ENCODE peak calls at places on chromosomes 7 and 10, in seven cellular contexts. S is body of pancreas, J is chondrocyte, N is B cell, C is BE2C, O is breast epithelium, U is WERI-Rb-1. F is an unnamed sample.

GRCh38 chr7:7576344-7576743 is 9.7 kb downstream of the MIOS start:
- DNase-seq in U (peak), O (no peak), S (no peak), N (no peak), J (no peak), C (no peak), F (no peak)

GRCh38 chr10:105139363-105139762 is 498.3 kb downstream of the SORCS3 start:
- DNase-seq in S (peak), C (no peak), J (no peak), O (no peak), U (no peak), N (no peak), F (no peak)

GRCh38 chr10:5565205-5565545 is 40.4 kb downstream of the CALML3 start:
- DNase-seq in N (no peak), C (no peak), O (no peak), U (no peak), S (peak), J (peak), F (no peak)

GRCh38 chr10:36269222-36269621 is 627.1 kb upstream of the FZD8 start:
- DNase-seq in S (no peak), U (no peak), J (no peak), O (no peak), N (no peak), C (no peak), F (no peak)

GRCh38 chr10:54985732-54986131 is 184.7 kb upstream of the PCDH15 start:
- DNase-seq in J (no peak), C (no peak), U (no peak), O (no peak), N (no peak), S (no peak), F (no peak)

GRCh38 chr10:110527731-110528171 is 30.0 kb downstream of the DUSP5 start:
- DNase-seq in J (no peak), N (no peak), U (no peak), S (no peak), C (no peak), O (no peak), F (no peak)

GRCh38 chr10:48481385-48481784 is 123.5 kb downstream of the ARHGAP22 start:
- DNase-seq in J (no peak), C (no peak), U (no peak), N (no peak), S (no peak), O (no peak), F (no peak)

GRCh38 chr10:76040107-76040829 is 608.8 kb downstream of the LRMDA start:
- DNase-seq in U (peak), S (no peak), J (no peak), C (no peak), O (no peak), N (no peak), F (no peak)

GRCh38 chr10:62386401-62387320 is 12.5 kb downstream of the ZNF365 start:
- DNase-seq in U (no peak), O (no peak), S (no peak), C (no peak), J (no peak), N (no peak), F (no peak)

GRCh38 chr7:30778246-30779025 is 7.2 kb downstream of the MINDY4 start:
- DNase-seq in C (no peak), U (no peak), O (no peak), S (no peak), J (no peak), N (no peak), F (no peak)

GRCh38 chr7:70749831-70750230 is 382.1 kb upstream of the GALNT17 start:
- DNase-seq in S (no peak), J (no peak), O (no peak), U (no peak), N (no peak), C (no peak), F (no peak)

GRCh38 chr10:36574212-36574611 is 551.2 kb upstream of the ANKRD30A start:
- DNase-seq in U (no peak), C (no peak), O (peak), J (no peak), N (no peak), S (no peak), F (no peak)

GRCh38 chr7:102165136-102165535 is 121.5 kb upstream of the SH2B2 start:
- DNase-seq in J (no peak), S (no peak), N (no peak), C (no peak), O (no peak), U (no peak), F (no peak)

GRCh38 chr10:44278669-44279337 is 106.1 kb downstream of the CXCL12 start:
- DNase-seq in O (no peak), S (no peak), C (peak), J (no peak), N (no peak), U (no peak), F (no peak)

GRCh38 chr7:34155225-34155908 is 250.0 kb downstream of the BMPER start:
- DNase-seq in U (no peak), S (peak), O (no peak), J (no peak), C (no peak), N (no peak), F (no peak)

GRCh38 chr7:32336726-32337125 is 153.5 kb downstream of the LSM5 start:
- DNase-seq in C (no peak), O (no peak), J (no peak), S (no peak), U (no peak), N (no peak), F (no peak)

GRCh38 chr7:2520131-2520807 is 695 bp downstream of the LFNG start:
- DNase-seq in O (no peak), N (no peak), S (peak), J (no peak), U (peak), C (peak), F (no peak)
- TF ChIP-seq CTCF in O (no peak), N (no peak), S (no peak), J (peak), U (peak), C (peak), F (peak)

GRCh38 chr10:115829501-115830215 is 443.3 kb downstream of the GFRA1 start:
- DNase-seq in U (no peak), N (no peak), C (no peak), S (no peak), J (no peak), O (no peak), F (no peak)
- TF ChIP-seq CTCF in U (peak), N (no peak), C (no peak), S (no peak), J (peak), O (no peak), F (no peak)

GRCh38 chr10:71473671-71474599 is 77.2 kb downstream of the CDH23 start:
- DNase-seq in S (peak), J (peak), C (no peak), U (no peak), N (no peak), O (no peak), F (no peak)
- TF ChIP-seq CTCF in S (no peak), J (no peak), C (peak), U (peak), N (no peak), O (no peak), F (no peak)

DNA sequence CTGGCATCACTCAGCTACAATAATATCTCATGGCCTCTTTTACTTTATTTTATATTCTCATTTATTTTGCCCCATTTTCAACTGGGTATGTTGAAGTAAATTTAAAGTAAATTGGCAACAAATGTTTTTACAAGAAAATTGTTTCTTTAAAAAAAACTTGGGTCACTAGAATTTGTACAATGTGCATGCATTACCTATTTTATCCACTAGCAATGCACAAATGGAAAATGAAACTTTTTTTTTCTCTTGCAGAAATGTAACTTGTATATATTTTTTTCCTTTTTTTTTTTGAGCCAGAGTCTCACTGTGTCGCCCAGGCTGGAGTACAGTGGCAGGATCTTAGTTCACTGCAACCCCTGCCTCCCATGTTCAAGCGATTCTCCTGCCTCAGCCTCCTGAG is 10.3 kb upstream of the H2AZ2 start:
- DNase-seq in U (no peak), C (no peak), S (no peak), N (no peak), O (no peak), J (no peak), F (no peak)
- TF ChIP-seq CTCF in U (no peak), C (no peak), S (peak), N (peak), O (no peak), J (peak), F (peak)

GRCh38 chr10:1229116-1229515 is 172.9 kb downstream of the WDR37 start:
- DNase-seq in S (no peak), O (no peak), C (no peak), U (no peak), N (no peak), J (peak), F (no peak)

GRCh38 chr10:1228463-1228975 is 172.3 kb downstream of the WDR37 start:
- DNase-seq in U (no peak), N (no peak), S (no peak), J (peak), O (no peak), C (no peak), F (no peak)

GRCh38 chr10:1230138-1230537 is 174.0 kb downstream of the WDR37 start:
- DNase-seq in N (no peak), S (no peak), O (no peak), C (no peak), J (peak), U (no peak), F (no peak)

GRCh38 chr10:1229574-1229973 is 173.4 kb downstream of the WDR37 start:
- DNase-seq in J (no peak), C (no peak), S (no peak), N (no peak), U (no peak), O (no peak), F (no peak)

DNA sequence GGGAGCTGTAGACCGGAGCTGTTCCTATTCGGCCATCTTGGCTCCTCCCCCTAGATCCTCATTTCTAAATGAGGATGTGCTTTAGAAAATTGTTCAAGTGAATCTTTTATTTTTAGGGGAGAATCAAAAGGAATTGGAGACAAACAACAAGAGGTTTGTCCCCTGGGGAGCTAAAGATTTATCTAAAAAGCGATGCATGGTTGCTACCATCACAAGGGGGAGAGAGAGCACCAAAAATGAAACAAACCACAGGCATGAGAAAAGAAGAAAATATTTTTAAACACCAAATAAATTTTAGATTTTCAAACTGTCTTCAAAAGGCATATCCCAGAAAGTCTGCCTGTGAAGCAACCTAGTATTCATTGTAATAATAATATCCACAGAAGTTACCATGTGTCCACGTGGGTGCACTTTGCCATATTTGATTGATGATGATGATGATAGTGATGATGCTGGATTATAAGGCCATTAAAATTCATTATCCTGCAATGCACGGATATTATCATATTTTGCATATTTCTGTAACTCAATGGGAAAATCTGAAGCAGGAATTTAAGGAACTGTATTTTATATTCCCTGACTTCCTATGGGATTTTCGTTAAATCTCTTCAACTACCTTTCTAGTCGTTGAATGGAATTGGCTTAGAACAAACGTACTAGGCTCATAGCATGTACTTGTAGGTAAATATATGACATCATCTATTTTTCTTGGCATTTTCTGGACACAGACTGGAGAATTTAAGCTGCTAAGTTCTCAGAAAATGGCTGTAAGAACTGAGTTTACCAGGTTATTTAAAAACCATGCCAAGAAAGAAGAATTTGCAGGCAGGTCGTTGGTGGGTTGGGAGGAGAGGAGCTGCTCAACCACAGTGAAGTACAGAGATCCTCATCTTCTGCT is 171.6 kb downstream of the WDR37 start:
- DNase-seq in U (no peak), C (no peak), S (no peak), N (no peak), O (no peak), J (no peak), F (no peak)
- TF ChIP-seq CTCF in U (no peak), C (peak), S (no peak), N (no peak), O (no peak), J (peak), F (no peak)

GRCh38 chr10:69901623-69902505 is 100.2 kb downstream of the COL13A1 start:
- DNase-seq in C (peak), N (no peak), O (no peak), J (no peak), U (peak), S (peak), F (peak)
- TF ChIP-seq CTCF in C (peak), N (no peak), O (peak), J (peak), U (peak), S (peak), F (peak)

GRCh38 chr7:134686782-134687181 is 40.1 kb downstream of the BPGM start:
- DNase-seq in O (no peak), U (no peak), J (no peak), N (no peak), S (no peak), C (no peak), F (no peak)
- TF ChIP-seq CTCF in O (peak), U (no peak), J (peak), N (no peak), S (no peak), C (peak), F (peak)